ENCODE peak calls at places on chromosomes 6 and 20, in four cellular contexts. T is body of pancreas, X is adipocyte, I is bronchial epithelial cell. V is an unnamed sample. For H3K27me3, the result is how much of the 10 kb centered on the place peaks cover.

GRCh38 chr6:44667668-44668390 is 280.3 kb downstream of the CDC5L start:
- DNase-seq in T (peak), X (no peak), I (no peak), V (no peak)

GRCh38 chr20:19079536-19080299 is 132.7 kb upstream of the SLC24A3 start:
- DNase-seq in T (no peak), X (no peak), I (peak), V (no peak)

GRCh38 chr6:134446228-134446848 is 128.4 kb upstream of the SGK1 start:
- DNase-seq in T (peak), X (peak), I (peak), V (no peak)

GRCh38 chr6:50952092-50952932 is 133.6 kb downstream of the TFAP2B start:
- DNase-seq in T (no peak), X (no peak), I (peak), V (no peak)

GRCh38 chr20:2518558-2518957 is 9.8 kb upstream of the ZNF343 start:
- DNase-seq in T (no peak), X (no peak), I (no peak), V (no peak)

GRCh38 chr6:109493865-109494264 is 10.8 kb upstream of the ZBTB24 start:
- DNase-seq in T (no peak), X (no peak), I (no peak), V (no peak)

GRCh38 chr6:126181173-126181741 is 158.7 kb upstream of the CENPW start:
- DNase-seq in T (no peak), X (no peak), I (no peak), V (peak)

GRCh38 chr20:20215976-20216727 is 151.8 kb upstream of the INSM1 start:
- DNase-seq in T (peak), X (no peak), I (no peak), V (no peak)

GRCh38 chr6:31210119-31210518 is 39.6 kb upstream of the POU5F1 start:
- DNase-seq in T (no peak), X (no peak), I (no peak), V (no peak)

GRCh38 chr20:40493071-40493470 is 196.0 kb downstream of the MAFB start:
- DNase-seq in T (peak), X (peak), I (peak), V (no peak)

GRCh38 chr20:63861981-63862901 is 943 bp downstream of the ABHD16B start:
- DNase-seq in T (no peak), X (no peak), I (no peak), V (no peak)

GRCh38 chr6:10395946-10396577 is 18.8 kb downstream of the TFAP2A start:
- DNase-seq in T (no peak), X (no peak), I (peak), V (no peak)

GRCh38 chr20:4065405-4065841 is 50.1 kb upstream of the RNF24 start:
- DNase-seq in T (no peak), X (peak), I (peak), V (no peak)

GRCh38 chr6:30820196-30820595 is 64.1 kb upstream of the DDR1 start:
- DNase-seq in T (peak), X (peak), I (peak), V (no peak)

GRCh38 chr6:41080623-41081022 is 7.8 kb downstream of the NFYA start:
- DNase-seq in T (no peak), X (no peak), I (no peak), V (no peak)

GRCh38 chr6:111846061-111846460 is 27.2 kb downstream of the FYN start:
- DNase-seq in T (no peak), X (no peak), I (no peak), V (no peak)

GRCh38 chr6:169969372-169970099 is 218.1 kb downstream of the ERMARD start:
- DNase-seq in T (peak), X (no peak), I (no peak), V (no peak)

GRCh38 chr6:161439093-161439492 is 165.2 kb upstream of the AGPAT4 start:
- DNase-seq in T (peak), X (peak), I (peak), V (no peak)

GRCh38 chr6:76697585-76697984 is 625.1 kb upstream of the IMPG1 start:
- DNase-seq in T (no peak), X (peak), I (peak), V (no peak)

DNA sequence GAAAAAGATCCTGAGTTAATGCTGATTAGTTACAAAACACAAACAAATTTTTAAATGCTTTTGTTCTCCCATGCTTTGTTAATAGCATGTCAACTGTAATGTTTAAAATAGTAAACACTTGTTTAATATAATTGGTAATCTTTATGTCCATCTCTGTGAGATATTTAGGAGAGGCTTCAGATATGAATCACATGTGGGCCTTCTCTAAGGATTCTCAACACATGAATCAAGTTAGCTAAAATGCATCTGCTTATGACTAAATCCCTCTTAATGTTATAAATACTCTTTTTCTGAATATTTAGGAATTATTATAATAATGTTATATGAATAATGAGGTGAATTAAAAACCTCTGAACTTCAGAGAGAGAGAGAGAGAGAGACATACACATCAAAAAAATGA is 345.9 kb upstream of the MANEA start:
- DNase-seq in T (no peak), X (no peak), I (no peak), V (no peak)
- H3K27me3 ChIP-seq in T (under half), X (under half), I (under half), V (under half)

DNA sequence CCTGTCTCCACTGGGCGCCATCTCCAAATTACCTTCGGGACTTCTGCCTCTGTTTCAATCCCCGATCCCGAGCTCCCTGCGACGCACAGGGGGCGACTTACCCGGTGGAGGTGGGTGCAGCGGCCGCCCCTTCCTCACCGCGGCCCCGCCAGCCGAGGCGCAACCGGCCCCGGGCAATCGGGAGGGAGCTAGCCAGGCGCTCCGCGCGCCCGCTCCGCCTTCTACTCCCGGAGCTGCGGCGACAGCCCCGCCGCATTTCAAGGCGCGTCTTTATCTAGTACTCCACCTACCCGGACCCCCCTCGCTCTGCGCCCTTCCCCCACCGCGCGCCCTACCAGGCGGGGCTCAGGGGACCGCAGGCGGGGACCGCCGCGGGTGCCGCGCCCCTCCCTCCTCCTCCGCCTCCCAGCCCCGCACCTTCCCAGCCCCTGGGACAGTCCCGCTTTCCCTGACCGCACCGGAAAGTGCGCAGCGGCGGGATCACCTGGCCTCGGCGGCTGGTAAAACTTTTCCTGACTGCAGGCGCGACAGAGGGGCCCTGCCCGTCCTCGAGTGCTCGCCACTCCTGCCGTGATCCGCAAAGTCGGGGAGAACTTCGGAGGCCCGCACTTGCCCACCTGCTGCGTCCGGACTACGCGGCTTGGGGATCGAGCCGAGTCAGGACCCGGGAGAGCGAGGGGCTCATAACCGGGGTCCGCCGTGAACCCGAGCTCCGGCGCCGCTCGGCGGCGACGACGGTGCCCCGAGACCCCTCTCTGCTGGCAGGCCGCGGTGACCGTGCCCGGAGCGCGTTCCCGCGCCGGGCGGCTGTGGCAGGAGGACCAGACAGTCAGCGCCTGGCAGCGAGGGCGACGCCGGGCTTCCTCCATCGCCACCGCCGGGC is 8.0 kb upstream of the NKX2-2 start:
- DNase-seq in T (no peak), X (no peak), I (no peak), V (no peak)
- H3K4me3 ChIP-seq in T (no peak), X (no peak), I (no peak), V (peak)

GRCh38 chr20:32946629-32947028 is 57.6 kb downstream of the SUN5 start:
- DNase-seq in T (no peak), X (no peak), I (no peak), V (no peak)

GRCh38 chr20:32941155-32941885 is 62.9 kb downstream of the SUN5 start:
- DNase-seq in T (no peak), X (peak), I (no peak), V (no peak)

GRCh38 chr20:32945710-32946221 is 58.5 kb downstream of the SUN5 start:
- DNase-seq in T (no peak), X (peak), I (peak), V (no peak)

GRCh38 chr20:32943490-32944052 is 60.7 kb downstream of the SUN5 start:
- DNase-seq in T (no peak), X (no peak), I (no peak), V (no peak)
- H3K27me3 ChIP-seq in T (under half), X (under half), I (under half), V (under half)

DNA sequence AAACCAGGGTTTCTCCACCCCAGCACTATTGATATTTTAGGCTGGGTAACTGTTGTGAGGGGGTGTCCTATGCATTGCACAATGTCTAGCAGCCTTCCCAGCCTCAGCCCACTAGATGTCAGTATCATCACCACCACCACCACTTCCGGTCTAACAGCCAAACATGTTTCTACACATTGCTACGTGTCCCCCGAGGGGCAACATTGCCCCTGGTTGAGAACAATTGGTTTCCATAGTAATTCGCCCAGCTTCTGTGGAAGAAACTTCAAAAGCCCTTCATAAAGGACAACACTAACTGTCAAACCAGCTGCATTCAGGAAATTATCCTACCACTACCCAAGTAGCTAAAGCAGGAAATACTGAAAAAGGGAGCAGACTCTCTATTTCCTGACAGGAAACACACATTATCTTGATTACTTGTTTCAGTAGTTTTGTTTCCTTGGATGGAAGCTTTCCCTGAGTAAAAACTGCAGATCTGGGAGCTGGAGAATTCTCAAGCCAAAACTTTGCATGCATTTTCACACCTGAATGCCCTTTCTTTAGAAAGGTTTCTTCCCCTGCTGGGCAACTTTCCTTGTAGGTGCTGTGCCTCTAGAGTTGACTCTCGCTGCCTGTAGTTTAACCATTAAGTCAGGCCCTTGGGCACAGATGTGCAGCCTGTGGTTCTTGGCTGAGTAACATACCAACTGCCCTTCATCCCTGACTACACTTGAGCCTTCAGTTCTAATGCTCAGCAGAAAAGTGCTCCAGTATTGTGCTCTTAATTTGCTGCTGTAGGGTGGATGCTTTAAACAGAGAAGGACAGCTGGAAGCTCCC is 23.6 kb downstream of the PKHD1 start:
- DNase-seq in T (peak), X (peak), I (peak), V (peak)
- H3K4me3 ChIP-seq in T (no peak), X (peak), I (no peak), V (no peak)

GRCh38 chr20:62224113-62224855 is 4.2 kb upstream of the HRH3 start:
- DNase-seq in T (no peak), X (no peak), I (no peak), V (no peak)
- H3K27me3 ChIP-seq in T (under half), X (half or more), I (under half), V (under half)

V was measured in HAP-1.